ENCODE peak calls at places on chromosomes 3 and 15, in four cellular contexts. Y, H, A and D are unnamed samples. For H3K27me3, the result is how much of the 10 kb centered on the place peaks cover.

GRCh38 chr3:69499899-69500316 is 114.0 kb upstream of the FRMD4B start:
- DNase-seq in Y (no peak), H (no peak), A (no peak), D (no peak)

GRCh38 chr15:40031300-40031699 is 7.7 kb downstream of the SRP14 start:
- DNase-seq in Y (no peak), H (no peak), A (no peak), D (no peak)

GRCh38 chr3:185900228-185900627 is 37.6 kb downstream of the TRA2B start:
- DNase-seq in Y (peak), H (peak), A (peak), D (peak)

GRCh38 chr3:184944221-184944620 is 132.3 kb downstream of the VPS8 start:
- DNase-seq in Y (no peak), H (no peak), A (no peak), D (no peak)

GRCh38 chr3:171427771-171428320 is 32.4 kb downstream of the TNIK start:
- DNase-seq in Y (no peak), H (no peak), A (no peak), D (no peak)

GRCh38 chr15:40087095-40087805 is 21.4 kb downstream of the BMF start:
- DNase-seq in Y (no peak), H (no peak), A (no peak), D (no peak)

GRCh38 chr15:68271854-68272471 is 5.6 kb upstream of the FEM1B start:
- DNase-seq in Y (no peak), H (peak), A (peak), D (peak)

GRCh38 chr3:120614765-120615164 is 18.6 kb downstream of the NDUFB4 start:
- DNase-seq in Y (no peak), H (no peak), A (no peak), D (no peak)

GRCh38 chr3:43294975-43295374 is 8.6 kb downstream of the SNRK start:
- DNase-seq in Y (peak), H (no peak), A (no peak), D (no peak)

GRCh38 chr15:33699691-33700447 is 268.4 kb upstream of the CHRM5 start:
- DNase-seq in Y (no peak), H (peak), A (no peak), D (peak)

GRCh38 chr3:40920041-40920440 is 279.3 kb upstream of the CTNNB1 start:
- DNase-seq in Y (no peak), H (peak), A (no peak), D (no peak)

GRCh38 chr15:79121571-79121970 is 31.0 kb upstream of the RASGRF1 start:
- DNase-seq in Y (no peak), H (no peak), A (no peak), D (no peak)

GRCh38 chr3:52023101-52023770 is 27.5 kb upstream of the RPL29 start:
- DNase-seq in Y (no peak), H (no peak), A (no peak), D (no peak)

GRCh38 chr15:65395567-65396185 is 17.9 kb upstream of the IGDCC3 start:
- DNase-seq in Y (no peak), H (no peak), A (no peak), D (no peak)

GRCh38 chr3:18898911-18899310 is 249.4 kb upstream of the KCNH8 start:
- DNase-seq in Y (no peak), H (no peak), A (no peak), D (no peak)

DNA sequence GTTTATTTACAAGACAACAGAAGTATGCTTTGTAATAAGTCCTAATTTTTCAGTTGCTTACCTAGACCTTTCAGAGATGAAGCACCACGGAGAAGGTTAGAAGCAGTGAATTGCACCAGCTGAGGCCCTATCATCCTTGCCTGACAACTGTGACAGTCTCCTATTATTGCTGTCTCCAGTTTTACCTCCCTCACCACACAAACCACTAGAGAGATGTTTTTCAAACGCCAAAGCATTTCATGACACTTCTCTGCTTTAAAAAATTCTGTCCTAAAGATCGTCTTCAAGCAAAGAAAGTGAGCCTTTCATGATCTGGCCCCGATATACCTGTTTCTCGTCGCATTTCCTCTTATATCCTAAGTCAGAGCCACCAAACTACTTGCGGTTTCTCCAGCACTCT is 72.3 kb upstream of the TSPAN3 start:
- DNase-seq in Y (no peak), H (no peak), A (no peak), D (no peak)
- H3K27ac ChIP-seq in Y (no peak), H (peak), A (no peak), D (peak)

GRCh38 chr15:86445750-86446149 is 366.1 kb downstream of the AGBL1 start:
- DNase-seq in Y (no peak), H (no peak), A (no peak), D (no peak)
- H3K27me3 ChIP-seq in Y (under half), H (under half), A (under half), D (under half)

DNA sequence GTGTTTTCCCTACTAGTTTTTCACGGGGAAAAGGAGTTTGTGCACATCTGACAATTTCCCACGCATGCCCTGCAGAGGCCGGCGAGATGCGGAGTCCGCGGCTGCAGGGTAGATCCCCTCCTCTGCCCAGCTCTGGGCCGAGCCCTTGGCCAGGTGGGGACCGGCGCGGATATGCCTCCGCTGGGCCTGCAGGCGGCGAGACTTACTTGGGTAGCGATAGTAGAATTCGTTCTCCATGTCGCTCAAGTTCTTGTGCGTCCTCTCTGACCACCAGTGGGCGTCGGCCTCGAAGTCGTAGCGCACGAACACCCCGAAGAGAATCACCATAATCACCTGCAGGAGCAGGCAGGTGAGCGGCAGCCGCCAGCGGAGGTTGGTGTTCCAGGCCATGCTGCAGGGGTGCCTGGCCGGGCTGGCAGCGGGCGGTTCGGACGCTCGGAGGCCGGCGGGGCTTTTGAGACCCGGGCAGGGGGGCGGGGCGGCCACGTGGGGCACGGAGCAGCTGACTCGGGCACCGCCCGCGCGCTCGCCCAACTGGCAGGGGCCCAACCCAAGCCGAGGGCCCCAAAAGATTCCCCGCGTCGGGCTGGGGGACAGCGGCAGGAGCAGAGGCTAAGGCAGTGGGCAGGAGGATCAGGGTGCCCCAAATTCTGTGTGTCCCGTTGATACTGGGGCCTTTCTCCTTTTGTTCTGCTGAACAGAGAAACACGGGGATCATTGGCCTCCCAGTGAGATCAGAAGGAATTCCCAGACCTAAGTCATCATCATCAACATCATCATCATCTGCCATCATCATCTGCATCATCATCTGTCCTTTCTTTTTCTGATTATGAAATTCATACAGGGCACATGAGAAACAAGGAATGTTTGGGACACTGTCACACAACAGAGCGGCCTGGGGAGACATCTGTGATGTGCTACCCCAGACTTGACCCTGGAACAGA is at the start of gene RHCG:
- DNase-seq in Y (peak), H (peak), A (no peak), D (peak)
- TF ChIP-seq EZH2 in Y (peak), H (peak), A (no peak), D (no peak)

GRCh38 chr3:188759516-188760005 is 412.2 kb upstream of the TPRG1 start:
- DNase-seq in Y (no peak), H (no peak), A (no peak), D (no peak)
- H3K27ac ChIP-seq in Y (no peak), H (no peak), A (no peak), D (no peak)

DNA sequence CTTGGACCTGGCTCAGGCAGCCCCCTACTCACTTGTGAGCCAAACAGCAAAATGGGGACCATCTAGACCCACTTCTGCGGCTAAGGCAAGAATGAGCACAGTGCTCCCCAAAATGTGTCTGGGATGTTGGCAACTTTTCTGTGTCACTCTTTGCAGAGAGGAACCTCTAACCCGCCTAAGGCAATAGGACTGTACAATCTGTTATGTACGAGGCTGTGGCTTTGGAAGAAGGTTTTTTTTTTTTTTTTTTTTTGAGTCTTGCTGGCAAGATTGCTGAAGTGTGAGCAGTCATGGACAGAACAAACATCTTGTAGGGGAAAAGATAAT is 7.3 kb downstream of the FEZF2 start:
- DNase-seq in Y (no peak), H (no peak), A (no peak), D (no peak)
- H3K27me3 ChIP-seq in Y (half or more), H (half or more), A (under half), D (half or more)

DNA sequence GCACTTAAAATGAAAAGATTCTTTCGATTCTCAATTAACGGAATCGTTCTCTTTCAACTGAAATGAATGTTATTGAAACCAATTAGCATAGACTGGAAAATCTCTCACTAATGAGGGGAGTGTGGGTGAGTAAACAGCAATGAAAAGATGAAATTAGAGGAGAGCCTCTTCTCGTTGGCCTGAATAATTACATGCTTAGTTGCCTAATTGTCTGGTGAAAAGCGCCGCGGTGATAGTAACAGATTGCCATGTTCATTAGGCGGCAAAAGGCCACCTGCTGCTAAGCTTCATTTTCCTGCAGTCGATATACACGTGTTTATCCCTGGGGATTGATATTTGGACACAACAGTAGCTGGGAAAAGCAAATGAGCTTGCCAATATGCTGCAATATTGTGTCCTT is 185.4 kb downstream of the SHOX2 start:
- DNase-seq in Y (no peak), H (no peak), A (no peak), D (no peak)
- TF ChIP-seq EZH2 in Y (no peak), H (no peak), A (no peak), D (no peak)

DNA sequence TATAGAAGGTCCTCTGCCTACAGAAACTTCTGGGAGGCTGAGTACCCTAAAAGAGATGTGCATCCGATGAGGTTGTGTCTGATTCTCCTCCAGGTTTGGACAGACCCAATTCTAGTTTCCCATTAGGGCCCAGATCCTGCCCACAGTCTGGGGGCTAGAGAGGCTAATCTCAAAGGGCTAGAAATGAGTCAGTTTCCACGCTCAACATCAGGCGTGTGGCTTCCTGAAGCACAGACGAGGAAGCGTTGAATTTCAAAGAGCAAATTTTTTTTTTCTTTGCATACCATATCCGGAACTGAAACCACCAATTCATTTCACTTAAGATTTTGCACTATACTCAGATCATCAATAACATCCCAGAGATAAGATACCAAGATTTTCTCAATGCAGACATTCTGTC is 173.8 kb upstream of the BCL6 start:
- DNase-seq in Y (no peak), H (no peak), A (no peak), D (no peak)
- H3K27ac ChIP-seq in Y (no peak), H (no peak), A (no peak), D (no peak)